ENCODE peak calls at places on chromosomes 11 and 22, in four cellular contexts. S is breast epithelium, K is transverse colon, M is sigmoid colon. T is an unnamed sample. For H3K4me1, the result is how much of the 10 kb centered on the place peaks cover.

GRCh38 chr11:60740573-60740972 is 16.1 kb downstream of the MS4A18 start:
- DNase-seq in S (no peak), M (no peak), K (no peak), T (no peak)

GRCh38 chr11:33633251-33634003 is 67.2 kb downstream of the C11orf91 start:
- DNase-seq in K (peak), M (no peak), S (no peak), T (no peak)

GRCh38 chr11:11843233-11843632 is 1.5 kb downstream of the USP47 start:
- DNase-seq in S (no peak), K (no peak), M (no peak), T (no peak)

GRCh38 chr22:28560005-28560742 is 119.5 kb downstream of the TTC28 start:
- DNase-seq in K (no peak), S (no peak), M (no peak), T (no peak)

GRCh38 chr11:18794956-18795355 is 3.4 kb upstream of the PTPN5 start:
- DNase-seq in K (no peak), S (no peak), M (no peak), T (no peak)

GRCh38 chr22:20013382-20013871 is 3.2 kb downstream of the ARVCF start:
- DNase-seq in S (no peak), K (peak), M (peak), T (peak)

GRCh38 chr22:28855355-28856094 is 27.8 kb upstream of the ZNRF3 start:
- DNase-seq in K (peak), M (peak), S (peak), T (no peak)

GRCh38 chr22:31764785-31765184 is 11.0 kb downstream of the DEPDC5 start:
- DNase-seq in K (no peak), M (no peak), S (no peak), T (no peak)

GRCh38 chr11:97622795-97623194 is 1233.0 kb downstream of the JRKL start:
- DNase-seq in K (no peak), S (no peak), M (no peak), T (no peak)

GRCh38 chr22:48270731-48271130 is 1508.3 kb downstream of the TBC1D22A start:
- DNase-seq in S (no peak), M (no peak), K (no peak), T (no peak)

GRCh38 chr11:70788247-70789022 is 390.1 kb downstream of the CTTN start:
- DNase-seq in K (no peak), M (no peak), S (no peak), T (no peak)

DNA sequence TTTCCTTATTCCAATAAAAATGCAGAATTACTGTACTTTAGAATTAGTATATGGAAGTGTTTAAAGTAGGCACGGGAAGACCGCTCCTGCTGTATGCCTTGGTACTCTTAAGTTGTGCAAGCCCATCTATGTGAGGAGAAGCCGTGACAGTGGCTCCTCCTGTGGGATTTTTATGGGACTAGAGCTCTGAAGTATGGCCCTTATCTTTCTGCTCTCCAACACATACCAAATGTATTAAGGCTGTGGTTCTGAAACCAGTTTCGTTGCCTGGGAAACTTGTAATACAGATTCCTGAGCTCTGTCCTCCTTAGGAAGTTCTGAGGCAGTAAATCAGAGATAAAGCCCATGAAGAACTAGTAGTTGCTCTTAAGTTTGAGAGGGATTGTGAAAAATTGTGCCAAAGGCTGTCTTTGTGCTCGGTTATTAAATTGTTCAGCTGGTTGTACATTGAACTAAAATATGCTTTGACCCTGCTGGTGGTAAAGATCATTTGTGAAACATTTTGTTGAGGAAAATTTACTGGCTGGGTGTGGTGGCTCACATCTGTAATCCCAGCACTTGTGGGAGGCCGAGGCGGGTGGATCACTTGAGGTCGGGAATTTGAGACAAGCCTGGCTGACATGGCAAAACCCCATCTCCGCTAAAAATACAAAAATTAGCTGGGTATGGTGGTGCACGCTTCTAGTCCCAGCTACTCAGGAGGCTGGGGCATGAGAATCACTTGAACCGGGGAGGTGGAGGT is 29.3 kb downstream of the RTN3 start:
- DNase-seq in K (peak), M (no peak), S (no peak), T (no peak)
- TF ChIP-seq CTCF in K (peak), M (no peak), S (no peak), T (no peak)

GRCh38 chr11:23542171-23542570 is 681.9 kb upstream of the CCDC179 start:
- DNase-seq in S (no peak), K (no peak), M (no peak), T (no peak)
- H3K4me1 ChIP-seq in S (under half), K (under half), M (under half), T (under half)

GRCh38 chr11:43922974-43923326 is 19.5 kb upstream of the C11orf96 start:
- DNase-seq in M (no peak), K (no peak), S (no peak), T (no peak)
- H3K4me3 ChIP-seq in M (no peak), K (no peak), S (no peak), T (no peak)

GRCh38 chr11:78878631-78879030 is 304.0 kb upstream of the NARS2 start:
- DNase-seq in S (no peak), M (no peak), K (no peak), T (no peak)

GRCh38 chr11:78876686-78877085 is 302.0 kb upstream of the NARS2 start:
- DNase-seq in M (no peak), S (no peak), K (no peak), T (no peak)
- TF ChIP-seq CTCF in M (no peak), S (no peak), K (no peak), T (no peak)

GRCh38 chr22:37075046-37075445 is 23.5 kb downstream of the KCTD17 start:
- DNase-seq in K (no peak), S (no peak), M (no peak), T (no peak)
- H3K4me1 ChIP-seq in K (under half), S (under half), M (under half), T (under half)

GRCh38 chr11:46338636-46338987 is 8.7 kb upstream of the DGKZ start:
- DNase-seq in S (no peak), K (no peak), M (no peak), T (no peak)
- H3K4me3 ChIP-seq in S (peak), K (no peak), M (peak), T (no peak)

DNA sequence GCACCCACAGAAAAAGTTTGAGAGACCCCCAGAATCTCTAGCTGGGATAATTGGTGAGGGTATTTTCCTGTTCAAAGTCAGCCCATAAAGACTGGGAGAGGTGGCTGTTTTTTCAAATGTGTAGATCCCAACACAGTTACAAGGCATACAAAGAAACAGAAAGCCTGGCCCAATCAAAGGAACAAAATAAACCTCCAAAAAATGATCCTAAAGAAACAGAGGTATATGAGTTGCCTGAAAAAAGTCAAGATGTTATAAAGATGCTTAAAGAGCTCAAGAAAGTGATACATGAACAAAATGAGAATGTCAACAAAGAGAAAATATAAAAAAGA is 40.2 kb upstream of the MMP12 start:
- DNase-seq in S (no peak), K (no peak), M (no peak), T (no peak)
- TF ChIP-seq CTCF in S (no peak), K (no peak), M (no peak), T (no peak)

GRCh38 chr11:65916391-65916790 is 2.5 kb downstream of the C11orf68 start:
- DNase-seq in S (no peak), M (no peak), K (no peak), T (no peak)

GRCh38 chr11:65917077-65917433 is 1.8 kb downstream of the C11orf68 start:
- DNase-seq in S (no peak), K (no peak), M (no peak), T (no peak)

GRCh38 chr11:65915101-65915820 is 3.6 kb downstream of the C11orf68 start:
- DNase-seq in M (no peak), S (no peak), K (no peak), T (no peak)

GRCh38 chr11:65917434-65918210 is 1.2 kb downstream of the C11orf68 start:
- DNase-seq in M (no peak), K (no peak), S (no peak), T (no peak)

GRCh38 chr11:65915821-65916251 is 3.0 kb downstream of the C11orf68 start:
- DNase-seq in M (peak), S (peak), K (peak), T (peak)
- H3K4me1 ChIP-seq in M (half or more), S (under half), K (half or more), T (under half)

GRCh38 chr11:102761646-102762238 is 18.7 kb downstream of the MMP10 start:
- DNase-seq in K (no peak), S (no peak), M (no peak), T (no peak)
- H3K4me3 ChIP-seq in K (no peak), S (no peak), M (no peak), T (no peak)